ENCODE peak calls at places on chromosomes 2 and 18, in nine cellular contexts. One of them, this sample, is unnamed. For H3K4me1, the result is how much of the 10 kb centered on the place peaks cover.

GRCh38 chr2:3536682-3537632 is 17.6 kb upstream of the ADI1 start:
- DNase-seq in heart left ventricle: peak
- DNase-seq in colonic mucosa: peak
- DNase-seq in OCI-LY7: peak
- DNase-seq in heart right ventricle: peak
- DNase-seq in adrenal gland: peak
- DNase-seq in sigmoid colon: peak
- DNase-seq in PC-3: peak
- DNase-seq in GM23338: peak
- DNase-seq in this sample: peak

GRCh38 chr2:71856709-71857525 is 290.7 kb downstream of the CYP26B1 start:
- DNase-seq in heart left ventricle: no peak
- DNase-seq in colonic mucosa: no peak
- DNase-seq in OCI-LY7: no peak
- DNase-seq in heart right ventricle: no peak
- DNase-seq in adrenal gland: no peak
- DNase-seq in sigmoid colon: no peak
- DNase-seq in PC-3: peak
- DNase-seq in GM23338: peak
- DNase-seq in this sample: no peak

GRCh38 chr2:200479617-200480292 is 30.1 kb downstream of the KCTD18 start:
- DNase-seq in heart left ventricle: no peak
- DNase-seq in colonic mucosa: no peak
- DNase-seq in OCI-LY7: no peak
- DNase-seq in heart right ventricle: no peak
- DNase-seq in adrenal gland: no peak
- DNase-seq in sigmoid colon: peak
- DNase-seq in PC-3: peak
- DNase-seq in GM23338: no peak
- DNase-seq in this sample: no peak

GRCh38 chr2:226410212-226410611 is 389.4 kb downstream of the IRS1 start:
- DNase-seq in heart left ventricle: no peak
- DNase-seq in colonic mucosa: no peak
- DNase-seq in OCI-LY7: no peak
- DNase-seq in heart right ventricle: no peak
- DNase-seq in adrenal gland: no peak
- DNase-seq in sigmoid colon: no peak
- DNase-seq in PC-3: no peak
- DNase-seq in GM23338: no peak
- DNase-seq in this sample: no peak

GRCh38 chr2:31764169-31764568 is 183.4 kb upstream of the SRD5A2 start:
- DNase-seq in heart left ventricle: no peak
- DNase-seq in colonic mucosa: no peak
- DNase-seq in OCI-LY7: no peak
- DNase-seq in heart right ventricle: no peak
- DNase-seq in adrenal gland: no peak
- DNase-seq in sigmoid colon: no peak
- DNase-seq in PC-3: peak
- DNase-seq in GM23338: no peak
- DNase-seq in this sample: no peak

GRCh38 chr2:56522605-56523089 is 338.9 kb downstream of the CCDC85A start:
- DNase-seq in heart left ventricle: peak
- DNase-seq in colonic mucosa: no peak
- DNase-seq in OCI-LY7: no peak
- DNase-seq in heart right ventricle: peak
- DNase-seq in adrenal gland: no peak
- DNase-seq in sigmoid colon: no peak
- DNase-seq in PC-3: peak
- DNase-seq in GM23338: no peak
- DNase-seq in this sample: peak

GRCh38 chr2:130827502-130828251 is 9.0 kb upstream of the ARHGEF4 start:
- DNase-seq in heart left ventricle: no peak
- DNase-seq in colonic mucosa: no peak
- DNase-seq in OCI-LY7: no peak
- DNase-seq in heart right ventricle: no peak
- DNase-seq in adrenal gland: no peak
- DNase-seq in sigmoid colon: no peak
- DNase-seq in PC-3: peak
- DNase-seq in GM23338: peak
- DNase-seq in this sample: no peak

GRCh38 chr2:142707318-142707717 is 170.1 kb upstream of the KYNU start:
- DNase-seq in heart left ventricle: no peak
- DNase-seq in colonic mucosa: no peak
- DNase-seq in OCI-LY7: no peak
- DNase-seq in heart right ventricle: no peak
- DNase-seq in adrenal gland: no peak
- DNase-seq in sigmoid colon: no peak
- DNase-seq in PC-3: no peak
- DNase-seq in GM23338: peak
- DNase-seq in this sample: no peak

GRCh38 chr18:55100817-55101457 is 141.7 kb upstream of the CCDC68 start:
- DNase-seq in heart left ventricle: no peak
- DNase-seq in colonic mucosa: no peak
- DNase-seq in OCI-LY7: no peak
- DNase-seq in heart right ventricle: no peak
- DNase-seq in adrenal gland: no peak
- DNase-seq in sigmoid colon: no peak
- DNase-seq in PC-3: peak
- DNase-seq in GM23338: no peak
- DNase-seq in this sample: no peak

GRCh38 chr2:188852752-188853151 is 121.4 kb upstream of the COL3A1 start:
- DNase-seq in heart left ventricle: no peak
- DNase-seq in colonic mucosa: no peak
- DNase-seq in OCI-LY7: no peak
- DNase-seq in heart right ventricle: no peak
- DNase-seq in adrenal gland: no peak
- DNase-seq in sigmoid colon: no peak
- DNase-seq in PC-3: peak
- DNase-seq in GM23338: no peak
- DNase-seq in this sample: no peak

GRCh38 chr2:2484301-2484700 is 153.2 kb upstream of the MYT1L start:
- DNase-seq in heart left ventricle: no peak
- DNase-seq in colonic mucosa: no peak
- DNase-seq in OCI-LY7: no peak
- DNase-seq in heart right ventricle: no peak
- DNase-seq in adrenal gland: no peak
- DNase-seq in sigmoid colon: no peak
- DNase-seq in PC-3: no peak
- DNase-seq in GM23338: no peak
- DNase-seq in this sample: no peak

GRCh38 chr2:60819936-60820335 is 61.4 kb upstream of the REL start:
- DNase-seq in heart left ventricle: no peak
- DNase-seq in colonic mucosa: no peak
- DNase-seq in OCI-LY7: no peak
- DNase-seq in heart right ventricle: no peak
- DNase-seq in adrenal gland: no peak
- DNase-seq in sigmoid colon: no peak
- DNase-seq in PC-3: no peak
- DNase-seq in GM23338: no peak
- DNase-seq in this sample: no peak

GRCh38 chr2:60820416-60821132 is 60.8 kb upstream of the REL start:
- DNase-seq in heart left ventricle: no peak
- DNase-seq in colonic mucosa: no peak
- DNase-seq in OCI-LY7: no peak
- DNase-seq in heart right ventricle: no peak
- DNase-seq in adrenal gland: no peak
- DNase-seq in sigmoid colon: no peak
- DNase-seq in PC-3: no peak
- DNase-seq in GM23338: no peak
- DNase-seq in this sample: no peak

GRCh38 chr2:60821133-60821469 is 60.3 kb upstream of the REL start:
- DNase-seq in heart left ventricle: no peak
- DNase-seq in colonic mucosa: no peak
- DNase-seq in OCI-LY7: no peak
- DNase-seq in heart right ventricle: no peak
- DNase-seq in adrenal gland: no peak
- DNase-seq in sigmoid colon: no peak
- DNase-seq in PC-3: no peak
- DNase-seq in GM23338: no peak
- DNase-seq in this sample: no peak

GRCh38 chr2:60819155-60819862 is 62.1 kb upstream of the REL start:
- DNase-seq in heart left ventricle: no peak
- DNase-seq in colonic mucosa: no peak
- DNase-seq in OCI-LY7: no peak
- DNase-seq in heart right ventricle: no peak
- DNase-seq in adrenal gland: no peak
- DNase-seq in sigmoid colon: no peak
- DNase-seq in PC-3: no peak
- DNase-seq in GM23338: no peak
- DNase-seq in this sample: no peak

GRCh38 chr2:60818272-60818671 is 62.2 kb downstream of the PAPOLG start:
- DNase-seq in heart left ventricle: no peak
- DNase-seq in colonic mucosa: no peak
- DNase-seq in OCI-LY7: peak
- DNase-seq in heart right ventricle: no peak
- DNase-seq in adrenal gland: no peak
- DNase-seq in sigmoid colon: no peak
- DNase-seq in PC-3: peak
- DNase-seq in GM23338: no peak
- DNase-seq in this sample: no peak
- TF ChIP-seq CTCF in heart left ventricle: no peak
- TF ChIP-seq CTCF in colonic mucosa: no peak
- TF ChIP-seq CTCF in OCI-LY7: peak
- TF ChIP-seq CTCF in heart right ventricle: no peak
- TF ChIP-seq CTCF in adrenal gland: no peak
- TF ChIP-seq CTCF in sigmoid colon: no peak
- TF ChIP-seq CTCF in PC-3: peak
- TF ChIP-seq CTCF in GM23338: peak
- TF ChIP-seq CTCF in this sample: no peak

GRCh38 chr18:12014091-12014490 is 32.8 kb downstream of the IMPA2 start:
- DNase-seq in heart left ventricle: no peak
- DNase-seq in colonic mucosa: no peak
- DNase-seq in OCI-LY7: no peak
- DNase-seq in heart right ventricle: no peak
- DNase-seq in adrenal gland: no peak
- DNase-seq in sigmoid colon: no peak
- DNase-seq in PC-3: no peak
- DNase-seq in GM23338: no peak
- DNase-seq in this sample: no peak

GRCh38 chr18:12013186-12013916 is 32.0 kb downstream of the IMPA2 start:
- DNase-seq in heart left ventricle: no peak
- DNase-seq in colonic mucosa: no peak
- DNase-seq in OCI-LY7: no peak
- DNase-seq in heart right ventricle: no peak
- DNase-seq in adrenal gland: no peak
- DNase-seq in sigmoid colon: no peak
- DNase-seq in PC-3: no peak
- DNase-seq in GM23338: no peak
- DNase-seq in this sample: no peak

GRCh38 chr18:12011199-12011961 is 30.1 kb downstream of the IMPA2 start:
- DNase-seq in heart left ventricle: no peak
- DNase-seq in colonic mucosa: no peak
- DNase-seq in OCI-LY7: no peak
- DNase-seq in heart right ventricle: no peak
- DNase-seq in adrenal gland: no peak
- DNase-seq in sigmoid colon: no peak
- DNase-seq in PC-3: no peak
- DNase-seq in GM23338: no peak
- DNase-seq in this sample: no peak

GRCh38 chr18:12011962-12012549 is 30.7 kb downstream of the IMPA2 start:
- DNase-seq in heart left ventricle: peak
- DNase-seq in colonic mucosa: peak
- DNase-seq in OCI-LY7: no peak
- DNase-seq in heart right ventricle: peak
- DNase-seq in adrenal gland: no peak
- DNase-seq in sigmoid colon: no peak
- DNase-seq in PC-3: no peak
- DNase-seq in GM23338: no peak
- DNase-seq in this sample: no peak

GRCh38 chr18:12012697-12013096 is 31.4 kb downstream of the IMPA2 start:
- DNase-seq in heart left ventricle: no peak
- DNase-seq in colonic mucosa: no peak
- DNase-seq in OCI-LY7: no peak
- DNase-seq in heart right ventricle: no peak
- DNase-seq in adrenal gland: no peak
- DNase-seq in sigmoid colon: no peak
- DNase-seq in PC-3: no peak
- DNase-seq in GM23338: no peak
- DNase-seq in this sample: no peak
- H3K27ac ChIP-seq in heart left ventricle: peak
- H3K27ac ChIP-seq in colonic mucosa: peak
- H3K27ac ChIP-seq in OCI-LY7: no peak
- H3K27ac ChIP-seq in heart right ventricle: peak
- H3K27ac ChIP-seq in adrenal gland: no peak
- H3K27ac ChIP-seq in sigmoid colon: no peak
- H3K27ac ChIP-seq in PC-3: no peak
- H3K27ac ChIP-seq in GM23338: no peak
- H3K27ac ChIP-seq in this sample: peak

DNA sequence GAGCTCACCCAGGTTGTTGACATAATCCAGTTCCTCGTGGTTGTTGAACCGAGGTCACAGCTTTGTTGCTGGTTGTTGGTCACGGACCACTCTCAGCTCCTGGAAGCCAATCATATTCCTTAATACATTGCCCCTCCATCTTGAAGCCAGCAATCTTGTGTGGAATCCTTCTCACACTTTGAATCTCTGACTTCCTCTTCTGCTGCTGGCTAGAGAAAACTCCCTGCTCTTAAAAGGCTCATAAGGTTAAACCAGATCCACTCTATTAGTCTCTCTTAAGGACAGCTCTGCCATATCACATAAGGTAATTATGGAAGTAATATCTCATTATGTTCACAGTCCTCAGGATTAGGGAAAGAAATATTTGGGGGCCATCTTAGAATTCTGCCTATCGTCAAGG is 41.1 kb downstream of the SP140 start:
- DNase-seq in heart left ventricle: no peak
- DNase-seq in colonic mucosa: no peak
- DNase-seq in OCI-LY7: no peak
- DNase-seq in heart right ventricle: no peak
- DNase-seq in adrenal gland: no peak
- DNase-seq in sigmoid colon: no peak
- DNase-seq in PC-3: no peak
- DNase-seq in GM23338: no peak
- DNase-seq in this sample: no peak
- H3K4me1 ChIP-seq in heart left ventricle: under half
- H3K4me1 ChIP-seq in colonic mucosa: under half
- H3K4me1 ChIP-seq in OCI-LY7: under half
- H3K4me1 ChIP-seq in heart right ventricle: under half
- H3K4me1 ChIP-seq in adrenal gland: under half
- H3K4me1 ChIP-seq in sigmoid colon: under half
- H3K4me1 ChIP-seq in PC-3: under half
- H3K4me1 ChIP-seq in GM23338: under half
- H3K4me1 ChIP-seq in this sample: under half

DNA sequence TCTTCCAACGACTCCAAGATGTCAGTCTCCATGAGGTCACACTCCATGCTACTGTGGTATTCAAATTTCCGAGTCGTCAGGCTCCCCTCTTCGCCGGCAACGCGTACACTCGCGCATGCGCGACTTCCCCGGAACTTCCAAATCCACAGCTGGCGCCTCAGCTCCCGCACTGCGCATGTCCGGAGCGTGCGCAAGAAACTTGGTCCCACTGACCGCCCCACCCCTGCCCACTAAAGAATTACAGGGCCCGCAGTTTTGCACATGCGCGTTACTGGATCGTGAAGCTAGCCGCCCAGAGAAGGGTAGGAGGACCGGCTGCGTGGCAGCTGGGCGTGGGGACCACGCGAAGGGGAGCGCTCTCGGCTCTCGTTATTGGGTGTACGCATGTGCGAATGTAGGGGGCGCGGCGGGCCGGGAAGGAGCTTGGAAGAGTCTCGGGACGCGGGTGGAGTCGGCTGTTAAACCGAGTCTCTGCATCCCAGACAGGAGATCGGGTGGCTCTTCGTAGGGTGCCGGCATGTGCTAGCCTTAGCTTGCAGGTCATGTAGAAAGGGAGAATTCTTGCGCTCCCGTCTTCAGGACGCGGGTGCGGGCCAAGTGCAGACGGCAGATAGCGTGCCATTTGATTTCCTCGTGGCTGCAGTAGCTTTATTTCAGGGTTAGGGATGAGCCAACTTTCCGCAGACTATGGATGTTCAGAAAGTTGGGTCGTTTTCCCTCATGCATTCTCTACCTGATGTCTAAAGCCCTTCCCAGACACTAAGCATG is at the start of gene FAM98A:
- DNase-seq in heart left ventricle: peak
- DNase-seq in colonic mucosa: peak
- DNase-seq in OCI-LY7: peak
- DNase-seq in heart right ventricle: peak
- DNase-seq in adrenal gland: peak
- DNase-seq in sigmoid colon: peak
- DNase-seq in PC-3: peak
- DNase-seq in GM23338: peak
- DNase-seq in this sample: peak
- TF ChIP-seq CTCF in heart left ventricle: no peak
- TF ChIP-seq CTCF in colonic mucosa: no peak
- TF ChIP-seq CTCF in OCI-LY7: no peak
- TF ChIP-seq CTCF in heart right ventricle: peak
- TF ChIP-seq CTCF in adrenal gland: no peak
- TF ChIP-seq CTCF in sigmoid colon: no peak
- TF ChIP-seq CTCF in PC-3: no peak
- TF ChIP-seq CTCF in GM23338: no peak
- TF ChIP-seq CTCF in this sample: no peak

This sample was measured in lung.